ENCODE peak calls at places on chromosome 15, in seven cellular contexts. Y is astrocyte, J is OCI-LY7, G is uterus, A is colonic mucosa, E is A549, K is cardiac muscle cell. X is an unnamed sample. For H3K4me1, the result is how much of the 10 kb centered on the place peaks cover.

GRCh38 chr15:47746516-47746915 is 29.2 kb downstream of the SEMA6D start:
- DNase-seq in Y (no peak), J (no peak), G (no peak), A (no peak), E (no peak), K (no peak), X (no peak)

GRCh38 chr15:44394062-44394461 is 33.4 kb upstream of the CTDSPL2 start:
- DNase-seq in Y (peak), J (no peak), G (no peak), A (no peak), E (no peak), K (peak), X (peak)

GRCh38 chr15:47366884-47367283 is 350.4 kb upstream of the SEMA6D start:
- DNase-seq in Y (no peak), J (no peak), G (no peak), A (no peak), E (no peak), K (no peak), X (no peak)

GRCh38 chr15:70469651-70470555 is 293.5 kb downstream of the UACA start:
- DNase-seq in Y (no peak), J (no peak), G (no peak), A (no peak), E (no peak), K (no peak), X (no peak)

GRCh38 chr15:57215371-57215770 is 160.9 kb upstream of the CGNL1 start:
- DNase-seq in Y (no peak), J (no peak), G (no peak), A (no peak), E (no peak), K (no peak), X (no peak)

GRCh38 chr15:36757189-36757814 is 177.9 kb downstream of the CDIN1 start:
- DNase-seq in Y (peak), J (no peak), G (no peak), A (no peak), E (no peak), K (peak), X (no peak)

GRCh38 chr15:22936577-22937472 is 43.3 kb downstream of the CYFIP1 start:
- DNase-seq in Y (no peak), J (peak), G (no peak), A (no peak), E (no peak), K (no peak), X (no peak)

GRCh38 chr15:90141646-90142045 is 39.4 kb upstream of the IDH2 start:
- DNase-seq in Y (peak), J (no peak), G (no peak), A (no peak), E (no peak), K (peak), X (no peak)

GRCh38 chr15:79160211-79160610 is 69.6 kb upstream of the RASGRF1 start:
- DNase-seq in Y (no peak), J (no peak), G (no peak), A (no peak), E (no peak), K (peak), X (no peak)

GRCh38 chr15:33729648-33730047 is 238.6 kb upstream of the CHRM5 start:
- DNase-seq in Y (no peak), J (peak), G (no peak), A (no peak), E (peak), K (peak), X (peak)

GRCh38 chr15:58554758-58555157 is 123.0 kb downstream of the LIPC start:
- DNase-seq in Y (no peak), J (no peak), G (no peak), A (no peak), E (no peak), K (no peak), X (no peak)

GRCh38 chr15:49706805-49707204 is 86.0 kb downstream of the DTWD1 start:
- DNase-seq in Y (no peak), J (no peak), G (no peak), A (no peak), E (no peak), K (no peak), X (no peak)

GRCh38 chr15:28944696-28945300 is 59.0 kb downstream of the APBA2 start:
- DNase-seq in Y (no peak), J (no peak), G (no peak), A (no peak), E (no peak), K (no peak), X (no peak)

GRCh38 chr15:93982226-93982641 is 249.1 kb upstream of the MCTP2 start:
- DNase-seq in Y (no peak), J (no peak), G (peak), A (no peak), E (no peak), K (no peak), X (no peak)

GRCh38 chr15:78810377-78811123 is 714 bp downstream of the ADAMTS7 start:
- DNase-seq in Y (peak), J (no peak), G (peak), A (peak), E (peak), K (peak), X (no peak)

GRCh38 chr15:69451951-69452701 is 492 bp upstream of the RPLP1 start:
- DNase-seq in Y (peak), J (peak), G (peak), A (no peak), E (no peak), K (peak), X (no peak)

GRCh38 chr15:80526556-80527340 is 122.6 kb downstream of the ARNT2 start:
- DNase-seq in Y (peak), J (no peak), G (no peak), A (no peak), E (no peak), K (peak), X (no peak)

GRCh38 chr15:41042851-41043250 is 73.2 kb downstream of the INO80 start:
- DNase-seq in Y (no peak), J (no peak), G (no peak), A (no peak), E (no peak), K (no peak), X (no peak)

GRCh38 chr15:49855917-49856637 is 235.2 kb downstream of the DTWD1 start:
- DNase-seq in Y (peak), J (no peak), G (peak), A (no peak), E (no peak), K (peak), X (no peak)

GRCh38 chr15:25946241-25946786 is 83.2 kb upstream of the ATP10A start:
- DNase-seq in Y (no peak), J (peak), G (no peak), A (no peak), E (no peak), K (no peak), X (no peak)

GRCh38 chr15:31511707-31512310 is 185.2 kb downstream of the KLF13 start:
- DNase-seq in Y (no peak), J (no peak), G (no peak), A (no peak), E (no peak), K (no peak), X (no peak)

GRCh38 chr15:40803076-40803475 is 3.8 kb upstream of the ZFYVE19 start:
- DNase-seq in Y (no peak), J (no peak), G (no peak), A (no peak), E (no peak), K (no peak), X (no peak)

GRCh38 chr15:56468271-56468912 is 3.5 kb upstream of the MNS1 start:
- DNase-seq in Y (no peak), J (peak), G (no peak), A (no peak), E (no peak), K (no peak), X (no peak)

GRCh38 chr15:56032366-56032765 is 39.0 kb upstream of the NEDD4 start:
- DNase-seq in Y (no peak), J (no peak), G (no peak), A (no peak), E (no peak), K (no peak), X (no peak)

GRCh38 chr15:87662575-87662974 is 594.0 kb downstream of the NTRK3 start:
- DNase-seq in Y (no peak), J (no peak), G (no peak), A (no peak), E (no peak), K (no peak), X (no peak)

GRCh38 chr15:62275818-62276217 is 110.7 kb upstream of the C2CD4B start:
- DNase-seq in Y (no peak), J (no peak), G (no peak), A (no peak), E (no peak), K (no peak), X (no peak)

GRCh38 chr15:22236469-22236868 is 156.1 kb downstream of the OR4M2 start:
- DNase-seq in Y (no peak), J (no peak), G (no peak), A (no peak), E (no peak), K (no peak), X (no peak)

GRCh38 chr15:92001307-92001706 is 147.8 kb downstream of the SLCO3A1 start:
- DNase-seq in Y (no peak), J (no peak), G (no peak), A (no peak), E (no peak), K (no peak), X (no peak)

GRCh38 chr15:66408690-66409089 is 22.0 kb downstream of the MAP2K1 start:
- DNase-seq in Y (no peak), J (no peak), G (no peak), A (no peak), E (no peak), K (peak), X (no peak)
- H3K4me1 ChIP-seq in Y (under half), J (under half), G (under half), A (under half), E (under half), K (half or more), X (under half)

GRCh38 chr15:100114100-100114499 is 227.7 kb downstream of the ADAMTS17 start:
- DNase-seq in Y (peak), J (no peak), G (peak), A (no peak), E (no peak), K (peak), X (no peak)
- H3K4me3 ChIP-seq in Y (peak), J (no peak), G (peak), A (no peak), E (no peak), K (no peak), X (no peak)

GRCh38 chr15:74365619-74366445 is 1.6 kb downstream of the CYP11A1 start:
- DNase-seq in Y (no peak), J (no peak), G (peak), A (no peak), E (no peak), K (peak), X (no peak)
- TF ChIP-seq CTCF in Y (no peak), J (no peak), G (no peak), A (no peak), E (no peak), K (peak), X (no peak)

GRCh38 chr15:77604973-77605372 is 27.7 kb downstream of the LINGO1 start:
- DNase-seq in Y (no peak), J (no peak), G (no peak), A (no peak), E (no peak), K (no peak), X (no peak)
- H3K4me1 ChIP-seq in Y (under half), J (under half), G (under half), A (under half), E (under half), K (under half), X (under half)

GRCh38 chr15:63502843-63503738 is 1.3 kb upstream of the USP3 start:
- DNase-seq in Y (peak), J (peak), G (peak), A (peak), E (peak), K (peak), X (peak)
- H3K4me3 ChIP-seq in Y (peak), J (peak), G (peak), A (peak), E (peak), K (peak), X (peak)

X was measured in Caco-2.